ENCODE peak calls at places on chromosomes 4 and X, in ten cellular contexts. X, H, O, A, N, K, T, Z, U and W are unnamed samples.

GRCh38 chrX:19616016-19616415 is 100.7 kb upstream of the MAP3K15 start:
- DNase-seq in X (no peak), H (no peak), O (no peak), A (no peak), N (no peak), K (no peak), T (no peak), Z (no peak), U (no peak), W (no peak)

GRCh38 chrX:53279296-53280237 is 1.8 kb downstream of the IQSEC2 start:
- DNase-seq in X (no peak), H (no peak), O (no peak), A (no peak), N (no peak), K (no peak), T (no peak), Z (no peak), U (no peak), W (no peak)

GRCh38 chrX:119728487-119728886 is 29.9 kb upstream of the SOWAHD start:
- DNase-seq in X (no peak), H (peak), O (no peak), A (no peak), N (no peak), K (no peak), T (no peak), Z (no peak), U (no peak), W (no peak)

GRCh38 chrX:10414872-10415703 is 205.3 kb downstream of the MID1 start:
- DNase-seq in X (no peak), H (no peak), O (no peak), A (no peak), N (peak), K (no peak), T (no peak), Z (peak), U (no peak), W (peak)

GRCh38 chr4:137509855-137510282 is 22.4 kb downstream of the PCDH18 start:
- DNase-seq in X (no peak), H (no peak), O (no peak), A (no peak), N (peak), K (no peak), T (no peak), Z (no peak), U (no peak), W (peak)

GRCh38 chrX:84144281-84144680 is 43.7 kb downstream of the RPS6KA6 start:
- DNase-seq in X (no peak), H (no peak), O (no peak), A (no peak), N (peak), K (no peak), T (no peak), Z (no peak), U (no peak), W (no peak)

GRCh38 chrX:45781901-45782553 is 581.4 kb upstream of the DIPK2B start:
- DNase-seq in X (no peak), H (no peak), O (peak), A (no peak), N (peak), K (no peak), T (no peak), Z (no peak), U (no peak), W (no peak)

GRCh38 chr4:90099795-90100194 is 27.4 kb upstream of the CCSER1 start:
- DNase-seq in X (no peak), H (no peak), O (peak), A (no peak), N (peak), K (no peak), T (no peak), Z (no peak), U (no peak), W (no peak)